ENCODE peak calls at places on chromosomes 2 and 18, in nine cellular contexts. One of them, this sample, is unnamed.

GRCh38 chr2:4914551-4914950 is 777.6 kb upstream of the SOX11 start:
- DNase-seq in uterus: no peak
- DNase-seq in psoas muscle: no peak
- DNase-seq in PC-3: peak
- DNase-seq in left lung: no peak
- DNase-seq in neural progenitor cell: no peak
- DNase-seq in ovary: no peak
- DNase-seq in adrenal gland: no peak
- DNase-seq in colonic mucosa: no peak
- DNase-seq in this sample: no peak

GRCh38 chr18:23453657-23454011 is 547 bp downstream of the RIOK3 start:
- DNase-seq in uterus: no peak
- DNase-seq in psoas muscle: no peak
- DNase-seq in PC-3: peak
- DNase-seq in left lung: no peak
- DNase-seq in neural progenitor cell: no peak
- DNase-seq in ovary: no peak
- DNase-seq in adrenal gland: no peak
- DNase-seq in colonic mucosa: no peak
- DNase-seq in this sample: no peak

GRCh38 chr2:172106128-172106961 is 3.6 kb upstream of the DLX2 start:
- DNase-seq in uterus: no peak
- DNase-seq in psoas muscle: no peak
- DNase-seq in PC-3: peak
- DNase-seq in left lung: no peak
- DNase-seq in neural progenitor cell: peak
- DNase-seq in ovary: no peak
- DNase-seq in adrenal gland: no peak
- DNase-seq in colonic mucosa: no peak
- DNase-seq in this sample: no peak

GRCh38 chr2:39871291-39871761 is 92.3 kb upstream of the THUMPD2 start:
- DNase-seq in uterus: no peak
- DNase-seq in psoas muscle: no peak
- DNase-seq in PC-3: peak
- DNase-seq in left lung: no peak
- DNase-seq in neural progenitor cell: peak
- DNase-seq in ovary: no peak
- DNase-seq in adrenal gland: no peak
- DNase-seq in colonic mucosa: no peak
- DNase-seq in this sample: no peak

GRCh38 chr2:9984861-9985480 is 33.5 kb downstream of the GRHL1 start:
- DNase-seq in uterus: no peak
- DNase-seq in psoas muscle: no peak
- DNase-seq in PC-3: no peak
- DNase-seq in left lung: no peak
- DNase-seq in neural progenitor cell: no peak
- DNase-seq in ovary: no peak
- DNase-seq in adrenal gland: no peak
- DNase-seq in colonic mucosa: peak
- DNase-seq in this sample: no peak

GRCh38 chr2:168583710-168584521 is 127.8 kb downstream of the CERS6 start:
- DNase-seq in uterus: peak
- DNase-seq in psoas muscle: peak
- DNase-seq in PC-3: peak
- DNase-seq in left lung: no peak
- DNase-seq in neural progenitor cell: no peak
- DNase-seq in ovary: peak
- DNase-seq in adrenal gland: peak
- DNase-seq in colonic mucosa: peak
- DNase-seq in this sample: no peak

GRCh38 chr2:223047260-223047761 is 4.7 kb upstream of the KCNE4 start:
- DNase-seq in uterus: no peak
- DNase-seq in psoas muscle: peak
- DNase-seq in PC-3: no peak
- DNase-seq in left lung: no peak
- DNase-seq in neural progenitor cell: no peak
- DNase-seq in ovary: no peak
- DNase-seq in adrenal gland: no peak
- DNase-seq in colonic mucosa: no peak
- DNase-seq in this sample: no peak

GRCh38 chr2:18891598-18892345 is 302.4 kb upstream of the NT5C1B start:
- DNase-seq in uterus: no peak
- DNase-seq in psoas muscle: no peak
- DNase-seq in PC-3: no peak
- DNase-seq in left lung: no peak
- DNase-seq in neural progenitor cell: no peak
- DNase-seq in ovary: no peak
- DNase-seq in adrenal gland: no peak
- DNase-seq in colonic mucosa: no peak
- DNase-seq in this sample: no peak

DNA sequence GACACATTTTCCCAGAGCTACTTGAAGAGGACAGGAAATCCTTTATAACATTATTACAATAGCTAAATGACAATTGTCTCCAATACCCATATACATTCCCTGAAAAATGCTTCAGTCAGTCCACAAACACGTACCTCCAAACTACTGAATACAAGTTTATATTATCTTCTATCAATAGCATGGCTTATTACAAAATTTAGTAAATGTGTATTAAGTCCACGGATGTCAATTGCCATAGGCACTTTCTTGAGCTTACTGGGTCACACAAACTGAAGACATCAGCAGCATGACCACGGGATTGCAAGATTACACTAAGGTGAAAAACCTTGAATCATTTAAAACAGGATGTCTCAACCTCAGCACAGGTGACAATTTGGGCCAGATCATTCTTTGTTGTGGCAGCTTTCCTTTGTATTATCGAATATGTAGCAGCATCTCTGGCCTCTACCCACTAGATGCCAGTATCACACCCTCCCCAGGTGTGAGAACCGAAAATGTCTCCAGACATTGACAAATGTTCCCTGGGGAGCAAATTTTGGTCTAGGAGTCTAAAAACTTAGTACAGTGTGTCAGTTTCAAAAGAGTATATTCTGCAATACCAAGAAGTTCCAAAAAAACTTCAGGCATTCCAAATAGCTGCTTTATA is 1.4 kb downstream of the MBD2 start:
- DNase-seq in uterus: no peak
- DNase-seq in psoas muscle: no peak
- DNase-seq in PC-3: no peak
- DNase-seq in left lung: no peak
- DNase-seq in neural progenitor cell: peak
- DNase-seq in ovary: no peak
- DNase-seq in adrenal gland: no peak
- DNase-seq in colonic mucosa: peak
- DNase-seq in this sample: no peak
- TF ChIP-seq CTCF in uterus: no peak
- TF ChIP-seq CTCF in psoas muscle: no peak
- TF ChIP-seq CTCF in PC-3: peak
- TF ChIP-seq CTCF in left lung: no peak
- TF ChIP-seq CTCF in neural progenitor cell: peak
- TF ChIP-seq CTCF in ovary: no peak
- TF ChIP-seq CTCF in adrenal gland: no peak
- TF ChIP-seq CTCF in colonic mucosa: no peak
- TF ChIP-seq CTCF in this sample: peak

DNA sequence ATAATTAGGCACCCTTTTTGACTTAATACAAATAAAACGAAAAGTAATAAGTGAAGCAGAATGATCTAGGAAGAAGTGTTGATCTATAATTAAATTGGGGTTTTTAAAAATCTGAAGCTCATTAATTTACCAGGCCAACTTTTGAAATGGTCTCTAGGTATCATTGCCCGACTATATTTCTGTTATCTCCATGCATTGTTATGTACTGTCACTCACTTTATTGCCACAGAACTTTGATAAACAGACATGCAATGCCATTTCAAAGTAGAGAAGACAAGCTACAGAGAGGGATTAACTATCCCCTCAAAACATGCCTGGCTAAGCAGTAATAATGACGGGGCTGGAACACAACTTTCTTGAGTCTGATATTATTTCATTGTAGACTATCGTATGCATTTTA is 147.6 kb upstream of the ITGA4 start:
- DNase-seq in uterus: no peak
- DNase-seq in psoas muscle: no peak
- DNase-seq in PC-3: no peak
- DNase-seq in left lung: no peak
- DNase-seq in neural progenitor cell: no peak
- DNase-seq in ovary: no peak
- DNase-seq in adrenal gland: no peak
- DNase-seq in colonic mucosa: no peak
- DNase-seq in this sample: no peak
- H3K27ac ChIP-seq in uterus: no peak
- H3K27ac ChIP-seq in psoas muscle: no peak
- H3K27ac ChIP-seq in PC-3: no peak
- H3K27ac ChIP-seq in left lung: peak
- H3K27ac ChIP-seq in neural progenitor cell: no peak
- H3K27ac ChIP-seq in ovary: no peak
- H3K27ac ChIP-seq in adrenal gland: no peak
- H3K27ac ChIP-seq in colonic mucosa: peak
- H3K27ac ChIP-seq in this sample: no peak

GRCh38 chr2:42238644-42239288 is 69.6 kb downstream of the EML4 start:
- DNase-seq in uterus: peak
- DNase-seq in psoas muscle: no peak
- DNase-seq in PC-3: peak
- DNase-seq in left lung: peak
- DNase-seq in neural progenitor cell: peak
- DNase-seq in ovary: no peak
- DNase-seq in adrenal gland: peak
- DNase-seq in colonic mucosa: peak
- DNase-seq in this sample: peak
- TF ChIP-seq CTCF in uterus: peak
- TF ChIP-seq CTCF in psoas muscle: peak
- TF ChIP-seq CTCF in PC-3: peak
- TF ChIP-seq CTCF in left lung: peak
- TF ChIP-seq CTCF in neural progenitor cell: peak
- TF ChIP-seq CTCF in ovary: no peak
- TF ChIP-seq CTCF in adrenal gland: no peak
- TF ChIP-seq CTCF in colonic mucosa: peak
- TF ChIP-seq CTCF in this sample: peak

GRCh38 chr2:98607741-98608117 is 583 bp downstream of the COA5 start:
- DNase-seq in uterus: no peak
- DNase-seq in psoas muscle: no peak
- DNase-seq in PC-3: no peak
- DNase-seq in left lung: no peak
- DNase-seq in neural progenitor cell: no peak
- DNase-seq in ovary: no peak
- DNase-seq in adrenal gland: no peak
- DNase-seq in colonic mucosa: no peak
- DNase-seq in this sample: no peak

GRCh38 chr2:98606431-98606830 is 1.9 kb downstream of the COA5 start:
- DNase-seq in uterus: no peak
- DNase-seq in psoas muscle: no peak
- DNase-seq in PC-3: no peak
- DNase-seq in left lung: no peak
- DNase-seq in neural progenitor cell: no peak
- DNase-seq in ovary: no peak
- DNase-seq in adrenal gland: no peak
- DNase-seq in colonic mucosa: no peak
- DNase-seq in this sample: no peak

GRCh38 chr2:98608962-98609604 is 694 bp downstream of the UNC50 start:
- DNase-seq in uterus: peak
- DNase-seq in psoas muscle: no peak
- DNase-seq in PC-3: peak
- DNase-seq in left lung: no peak
- DNase-seq in neural progenitor cell: peak
- DNase-seq in ovary: peak
- DNase-seq in adrenal gland: peak
- DNase-seq in colonic mucosa: no peak
- DNase-seq in this sample: no peak

GRCh38 chr2:98608118-98608961 is at the start of the genes COA5 and UNC50:
- DNase-seq in uterus: peak
- DNase-seq in psoas muscle: peak
- DNase-seq in PC-3: peak
- DNase-seq in left lung: peak
- DNase-seq in neural progenitor cell: peak
- DNase-seq in ovary: peak
- DNase-seq in adrenal gland: peak
- DNase-seq in colonic mucosa: peak
- DNase-seq in this sample: peak

GRCh38 chr2:98607104-98607503 is 1.2 kb downstream of the COA5 start:
- DNase-seq in uterus: no peak
- DNase-seq in psoas muscle: no peak
- DNase-seq in PC-3: no peak
- DNase-seq in left lung: no peak
- DNase-seq in neural progenitor cell: no peak
- DNase-seq in ovary: no peak
- DNase-seq in adrenal gland: no peak
- DNase-seq in colonic mucosa: no peak
- DNase-seq in this sample: no peak
- H3K27ac ChIP-seq in uterus: no peak
- H3K27ac ChIP-seq in psoas muscle: peak
- H3K27ac ChIP-seq in PC-3: no peak
- H3K27ac ChIP-seq in left lung: no peak
- H3K27ac ChIP-seq in neural progenitor cell: no peak
- H3K27ac ChIP-seq in ovary: no peak
- H3K27ac ChIP-seq in adrenal gland: no peak
- H3K27ac ChIP-seq in colonic mucosa: no peak
- H3K27ac ChIP-seq in this sample: peak

DNA sequence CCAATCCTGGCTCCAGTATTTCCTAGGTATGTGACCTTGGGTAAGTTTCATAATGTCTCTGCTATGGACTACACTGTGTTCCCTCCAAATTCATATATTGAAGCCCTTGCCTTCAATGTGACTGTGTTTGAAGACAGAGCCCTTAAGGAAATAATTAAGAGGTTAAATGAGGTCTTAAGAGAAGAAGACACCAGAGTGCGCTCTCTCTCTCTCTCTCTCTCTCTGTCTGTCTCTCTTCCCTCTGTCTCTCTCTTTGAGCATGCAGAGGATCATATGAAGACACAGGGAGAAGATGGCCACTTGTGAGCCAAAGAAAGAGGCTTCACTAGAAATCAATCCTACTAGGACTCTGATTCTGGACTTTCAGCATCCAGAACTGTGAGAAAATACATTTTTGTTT is 52.2 kb downstream of the NXPH2 start:
- DNase-seq in uterus: no peak
- DNase-seq in psoas muscle: no peak
- DNase-seq in PC-3: peak
- DNase-seq in left lung: no peak
- DNase-seq in neural progenitor cell: no peak
- DNase-seq in ovary: no peak
- DNase-seq in adrenal gland: no peak
- DNase-seq in colonic mucosa: no peak
- DNase-seq in this sample: no peak
- TF ChIP-seq CTCF in uterus: no peak
- TF ChIP-seq CTCF in psoas muscle: no peak
- TF ChIP-seq CTCF in PC-3: peak
- TF ChIP-seq CTCF in left lung: no peak
- TF ChIP-seq CTCF in neural progenitor cell: peak
- TF ChIP-seq CTCF in ovary: no peak
- TF ChIP-seq CTCF in adrenal gland: no peak
- TF ChIP-seq CTCF in colonic mucosa: no peak
- TF ChIP-seq CTCF in this sample: no peak

GRCh38 chr2:95276244-95276887 is 2.1 kb downstream of the PROM2 start:
- DNase-seq in uterus: no peak
- DNase-seq in psoas muscle: no peak
- DNase-seq in PC-3: no peak
- DNase-seq in left lung: no peak
- DNase-seq in neural progenitor cell: no peak
- DNase-seq in ovary: peak
- DNase-seq in adrenal gland: no peak
- DNase-seq in colonic mucosa: no peak
- DNase-seq in this sample: peak
- H3K27ac ChIP-seq in uterus: no peak
- H3K27ac ChIP-seq in psoas muscle: no peak
- H3K27ac ChIP-seq in PC-3: peak
- H3K27ac ChIP-seq in left lung: no peak
- H3K27ac ChIP-seq in neural progenitor cell: no peak
- H3K27ac ChIP-seq in ovary: no peak
- H3K27ac ChIP-seq in adrenal gland: no peak
- H3K27ac ChIP-seq in colonic mucosa: no peak
- H3K27ac ChIP-seq in this sample: no peak